ENCODE peak calls at places on chromosomes 11 and 22, in seven cellular contexts. M is substantia nigra, V is fibroblast of pulmonary artery, F is NCI-H774, Q is fibroblast of lung, S is BE2C, B is astrocyte of the spinal cord. Y is an unnamed sample.

GRCh38 chr11:44241851-44242250 is 68.1 kb downstream of the ALX4 start:
- DNase-seq in M (peak), F (no peak), V (no peak), B (no peak), Q (no peak), S (no peak), Y (peak)

GRCh38 chr11:121113611-121114010 is 12.6 kb downstream of the TECTA start:
- DNase-seq in Q (no peak), M (no peak), V (no peak), F (no peak), B (no peak), S (no peak), Y (no peak)

GRCh38 chr11:504053-504993 is 2.7 kb downstream of the RNH1 start:
- DNase-seq in B (peak), Q (peak), V (peak), F (no peak), S (no peak), M (no peak), Y (no peak)

GRCh38 chr11:117823941-117824420 is 563 bp downstream of the FXYD2 start:
- DNase-seq in Q (peak), S (no peak), B (peak), M (no peak), V (peak), F (no peak), Y (no peak)

GRCh38 chr22:49502126-49502826 is 325.4 kb downstream of the BRD1 start:
- DNase-seq in S (no peak), M (no peak), Q (peak), F (no peak), V (no peak), B (peak), Y (no peak)

GRCh38 chr11:44112083-44112865 is 16.8 kb downstream of the EXT2 start:
- DNase-seq in S (peak), B (peak), F (peak), Q (peak), V (peak), M (no peak), Y (peak)

GRCh38 chr11:79381036-79381435 is 59.8 kb downstream of the TENM4 start:
- DNase-seq in V (no peak), F (no peak), Q (no peak), S (no peak), M (no peak), B (no peak), Y (no peak)

GRCh38 chr11:79950172-79950571 is 509.3 kb upstream of the TENM4 start:
- DNase-seq in M (no peak), S (no peak), V (no peak), B (no peak), Q (no peak), F (no peak), Y (no peak)

GRCh38 chr22:48573766-48574165 is 1253.9 kb downstream of the BRD1 start:
- DNase-seq in Q (no peak), V (no peak), M (no peak), F (no peak), B (no peak), S (no peak), Y (no peak)

GRCh38 chr11:57308426-57309060 is 16.2 kb downstream of the TNKS1BP1 start:
- DNase-seq in Q (no peak), V (no peak), B (no peak), S (no peak), M (no peak), F (no peak), Y (peak)

GRCh38 chr11:44684886-44685285 is 41.9 kb upstream of the TSPAN18 start:
- DNase-seq in F (no peak), V (no peak), M (no peak), S (no peak), B (no peak), Q (no peak), Y (no peak)

GRCh38 chr11:116835791-116836647 is 1.4 kb downstream of the APOA1 start:
- DNase-seq in B (peak), M (peak), Q (peak), F (peak), S (peak), V (peak), Y (peak)

GRCh38 chr11:70913715-70914231 is 338.6 kb downstream of the SHANK2 start:
- DNase-seq in V (no peak), S (no peak), M (no peak), Q (no peak), B (no peak), F (peak), Y (no peak)

GRCh38 chr11:72681226-72682153 is 7.3 kb upstream of the PDE2A start:
- DNase-seq in B (no peak), V (no peak), Q (no peak), S (no peak), F (no peak), M (no peak), Y (no peak)

GRCh38 chr11:130737041-130737830 is 179.0 kb downstream of the SNX19 start:
- DNase-seq in F (no peak), Q (peak), B (no peak), V (no peak), S (no peak), M (no peak), Y (no peak)

GRCh38 chr11:8081591-8082021 is 595 bp downstream of the TUB start:
- DNase-seq in Q (peak), F (no peak), M (no peak), S (no peak), B (no peak), V (no peak), Y (no peak)

GRCh38 chr22:23415490-23415851 is 164.6 kb downstream of the IGLL1 start:
- DNase-seq in B (no peak), M (no peak), S (no peak), V (no peak), Q (no peak), F (no peak), Y (no peak)

GRCh38 chr11:73353422-73353821 is 22.8 kb upstream of the RELT start:
- DNase-seq in F (no peak), Q (no peak), M (no peak), V (no peak), B (no peak), S (no peak), Y (no peak)

GRCh38 chr22:48354082-48354481 is 1473.6 kb downstream of the BRD1 start:
- DNase-seq in F (no peak), M (no peak), S (no peak), V (no peak), Q (no peak), B (no peak), Y (no peak)

GRCh38 chr11:130908770-130909625 is 7.3 kb downstream of the SNX19 start:
- DNase-seq in F (no peak), S (no peak), Q (peak), B (peak), V (peak), M (no peak), Y (no peak)

GRCh38 chr11:61616443-61616842 is 35.6 kb upstream of the SYT7 start:
- DNase-seq in B (peak), V (peak), S (no peak), F (no peak), Q (peak), M (no peak), Y (no peak)

Y was measured in gastrocnemius medialis.